ENCODE peak calls at places on chromosomes 5 and 9, in five cellular contexts. X is CD8-positive, alpha-beta T cell; L is foreskin fibroblast; H is fibroblast of lung; S is fibroblast of mammary gland. I is an unnamed sample.

GRCh38 chr9:36924071-36924470 is 110.0 kb downstream of the PAX5 start:
- DNase-seq in X (no peak), L (peak; percentile 68), H (peak; percentile 49), S (peak; percentile 85), I (peak; percentile 93)

GRCh38 chr9:133823189-133824105 is 85.3 kb upstream of the SARDH start:
- DNase-seq in X (no peak), L (no peak), H (no peak), S (no peak), I (no peak)

GRCh38 chr5:71839049-71839834 is 120.2 kb downstream of the CARTPT start:
- DNase-seq in X (no peak), L (no peak), H (no peak), S (no peak), I (peak; percentile 33)

GRCh38 chr5:111013011-111013410 is 58.5 kb upstream of the TSLP start:
- DNase-seq in X (no peak), L (no peak), H (no peak), S (no peak), I (peak; percentile 64)

GRCh38 chr5:55923177-55923872 is 71.4 kb downstream of the IL6ST start:
- DNase-seq in X (no peak), L (no peak), H (no peak), S (no peak), I (no peak)

GRCh38 chr5:79151933-79152671 is 40.5 kb downstream of the BHMT start:
- DNase-seq in X (no peak), L (no peak), H (no peak), S (no peak), I (no peak)

GRCh38 chr5:126525630-126526245 is 69.3 kb downstream of the ALDH7A1 start:
- DNase-seq in X (no peak), L (no peak), H (peak; percentile 25), S (peak; percentile 53), I (peak; percentile 61)

GRCh38 chr5:159878988-159879471 is 37.3 kb upstream of the ADRA1B start:
- DNase-seq in X (no peak), L (peak; percentile 75), H (peak; percentile 80), S (peak; percentile 92), I (peak; percentile 74)

GRCh38 chr5:94577466-94578245 is 40.7 kb downstream of the KIAA0825 start:
- DNase-seq in X (no peak), L (no peak), H (no peak), S (no peak), I (no peak)

DNA sequence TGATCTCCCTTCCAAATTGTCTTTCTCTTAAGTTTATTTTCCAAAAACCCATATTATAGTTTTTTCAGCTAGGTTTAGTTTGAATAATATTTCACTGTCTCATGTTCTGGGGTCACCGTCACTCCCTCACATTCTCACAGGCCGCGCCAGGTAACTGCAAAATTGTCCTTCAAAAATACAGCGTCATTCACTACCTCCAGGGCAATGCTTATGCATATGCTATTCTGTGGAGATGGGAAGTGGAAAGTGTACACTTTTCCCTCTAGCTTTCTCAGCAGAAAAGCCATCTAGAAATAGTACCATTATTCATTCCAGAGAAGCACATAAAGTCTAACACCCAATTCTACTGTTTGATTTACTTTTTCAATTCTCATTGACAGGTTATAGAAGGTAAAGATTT is 919 bp downstream of the NUDT12 start:
- DNase-seq in X (no peak), L (no peak), H (peak; percentile 2), S (peak; percentile 1), I (peak; percentile 26)
- H3K4me3 ChIP-seq in X (no peak overlapping the region), L (peak overlapping the region; percentile 70), H (peak overlapping the region; percentile 87), S (peak overlapping the region; percentile 78), I (peak overlapping the region; percentile 91)

GRCh38 chr9:34253460-34253837 is 74.6 kb downstream of the UBAP1 start:
- DNase-seq in X (no peak), L (peak; percentile 60), H (peak; percentile 70), S (peak; percentile 78), I (peak; percentile 46)
- TF ChIP-seq CTCF in X (no peak), L (peak; percentile 26), H (peak; percentile 53), S (peak; percentile 56), I (peak; percentile 62)

GRCh38 chr5:57494104-57495098 is 11.8 kb upstream of the ACTBL2 start:
- DNase-seq in X (no peak), L (peak; percentile 95), H (peak; percentile 95), S (peak; percentile 95), I (peak; percentile 99)
- H3K4me3 ChIP-seq in X (no peak overlapping the region), L (no peak overlapping the region), H (no peak overlapping the region), S (no peak overlapping the region), I (no peak overlapping the region)

GRCh38 chr5:9339206-9339818 is 206.6 kb downstream of the SEMA5A start:
- DNase-seq in X (no peak), L (no peak), H (no peak), S (no peak), I (no peak)
- TF ChIP-seq CTCF in X (no peak), L (peak; percentile 51), H (peak; percentile 64), S (peak; percentile 42), I (peak; percentile 52)

DNA sequence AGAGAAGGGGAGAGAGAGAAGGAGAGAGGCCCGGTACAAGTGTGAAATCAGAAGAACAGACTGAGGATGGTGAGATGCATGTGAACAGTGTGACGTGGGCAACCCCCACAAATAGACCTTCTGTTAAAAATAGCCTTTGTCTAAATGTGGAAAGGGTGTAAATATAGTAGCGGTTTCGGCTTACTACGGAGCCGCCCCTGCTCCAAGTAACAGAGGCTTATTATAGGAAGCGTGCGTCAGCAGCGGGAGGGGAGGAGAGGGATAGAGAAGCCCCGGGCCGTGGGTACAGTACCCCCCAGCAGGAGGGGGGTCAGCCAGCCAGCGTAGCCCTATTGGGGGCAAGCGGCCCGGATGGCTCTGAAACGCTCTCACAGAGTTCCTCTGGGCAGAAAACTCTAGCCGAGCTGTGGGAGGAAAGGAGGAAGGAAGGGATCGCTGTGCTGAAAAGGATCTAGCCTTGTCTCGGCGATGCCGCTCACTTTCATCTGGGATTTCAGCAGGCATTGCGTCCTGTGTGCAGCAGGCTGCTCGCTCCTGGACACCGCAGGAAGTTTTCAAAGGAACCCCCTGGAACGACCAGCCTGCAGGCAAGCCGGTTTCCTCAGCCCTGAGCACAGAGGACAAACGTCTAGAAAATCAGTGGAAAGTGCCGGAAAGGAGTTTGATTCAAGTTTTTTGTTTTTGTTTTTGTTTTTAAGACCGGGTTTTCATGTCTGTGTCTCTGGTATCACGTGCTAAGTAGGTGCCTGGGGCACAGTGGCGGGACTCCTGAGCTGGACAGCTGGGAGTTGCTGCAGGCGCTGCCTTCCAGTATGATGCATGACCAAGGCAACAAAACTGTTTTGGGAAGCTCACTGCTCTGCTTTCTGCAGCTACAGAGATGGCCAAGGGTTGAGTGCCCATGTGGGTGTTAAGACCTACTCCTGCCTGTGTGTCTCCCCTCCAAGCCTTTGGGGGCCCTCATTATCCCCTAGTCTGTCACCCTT is 146.6 kb downstream of the SEC61B start:
- DNase-seq in X (no peak), L (peak; percentile 76), H (peak; percentile 95), S (peak; percentile 79), I (no peak)
- H3K4me3 ChIP-seq in X (no peak overlapping the region), L (peak overlapping the region; percentile 40), H (peak overlapping the region; percentile 33), S (peak overlapping the region; percentile 37), I (peak overlapping the region; percentile 9)

DNA sequence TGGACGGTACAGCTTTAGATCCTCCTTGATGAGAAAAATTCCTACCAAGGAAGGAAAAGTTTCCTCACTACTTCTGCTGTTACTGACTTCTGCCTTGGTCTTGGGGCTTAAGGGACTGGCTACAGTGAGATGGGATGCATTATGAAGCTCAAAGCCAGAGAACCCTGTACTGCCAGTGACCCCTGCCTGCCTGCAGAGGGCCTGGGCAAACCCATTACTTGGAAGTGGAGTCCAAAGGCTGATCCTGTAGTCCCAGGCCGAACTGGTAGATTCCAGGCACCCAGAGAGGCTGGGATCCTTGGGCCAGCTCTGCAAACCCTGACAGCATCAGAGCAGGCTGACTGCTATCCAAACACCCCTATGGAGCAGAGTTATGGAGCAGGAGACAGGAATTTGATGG is 25.7 kb upstream of the NR5A1 start:
- DNase-seq in X (no peak), L (no peak), H (no peak), S (no peak), I (no peak)
- TF ChIP-seq CTCF in X (no peak), L (no peak), H (no peak), S (no peak), I (peak; percentile 5)

DNA sequence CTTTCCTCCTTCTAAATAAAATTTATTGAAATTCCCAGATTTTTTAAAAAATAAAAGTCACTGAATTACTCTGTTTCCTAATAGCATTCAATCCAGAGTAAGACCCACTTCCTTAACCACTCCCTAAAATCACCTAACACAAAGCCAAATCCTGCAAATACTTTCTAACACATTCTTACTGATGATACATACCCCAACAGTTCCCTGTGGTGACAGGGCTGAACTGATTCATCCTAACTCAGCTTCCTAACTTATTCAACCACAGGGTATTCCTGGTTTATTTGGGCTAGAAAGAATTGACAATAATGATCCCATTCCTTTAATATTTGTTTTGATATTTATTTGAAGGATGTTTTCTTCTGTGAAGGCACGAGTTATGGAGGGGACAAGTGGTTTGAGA is 40.7 kb upstream of the ZNF300 start:
- DNase-seq in X (no peak), L (peak; percentile 22), H (peak; percentile 21), S (peak; percentile 59), I (peak; percentile 61)
- H3K4me3 ChIP-seq in X (no peak overlapping the region), L (peak overlapping the region; percentile 70), H (peak overlapping the region; percentile 75), S (peak overlapping the region; percentile 70), I (peak overlapping the region; percentile 56)

DNA sequence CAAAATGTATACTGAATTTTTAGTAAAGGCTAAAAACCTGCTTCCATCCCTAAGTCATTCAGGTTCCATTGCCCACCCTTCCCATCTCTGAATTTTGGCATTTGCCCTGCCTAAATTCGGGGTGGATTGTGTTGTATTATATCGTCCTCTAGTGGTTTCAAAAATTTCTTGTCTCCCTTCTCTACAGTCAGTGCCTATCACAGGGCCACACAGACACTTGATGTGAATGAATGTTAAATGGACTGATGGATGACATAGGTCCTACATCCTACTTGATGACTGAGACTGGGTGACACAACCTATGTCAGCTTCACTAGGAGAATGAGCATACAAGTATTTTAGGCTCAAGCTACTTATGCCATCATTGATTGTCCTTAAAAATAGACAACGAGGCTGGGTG is 45.6 kb upstream of the SLC30A5 start:
- DNase-seq in X (no peak), L (no peak), H (peak; percentile 7), S (peak; percentile 19), I (no peak)
- TF ChIP-seq CTCF in X (no peak), L (peak; percentile 27), H (peak; percentile 27), S (peak; percentile 59), I (peak; percentile 45)

GRCh38 chr9:126723807-126724172 is 81.0 kb upstream of the ZBTB43 start:
- DNase-seq in X (no peak), L (no peak), H (no peak), S (no peak), I (no peak)
- H3K4me3 ChIP-seq in X (peak overlapping the region; percentile 65), L (no peak overlapping the region), H (no peak overlapping the region), S (no peak overlapping the region), I (no peak overlapping the region)